ENCODE peak calls at places on chromosomes 6 and 20, in nine cellular contexts. G is tibial artery, E is testis, N is brain microvascular endothelial cell, F is psoas muscle, K is ovary, A is prostate gland, M is IMR-90, X is A673. T is an unnamed sample. For H3K27me3 and H3K36me3, the result is how much of the 10 kb centered on the place peaks cover.

GRCh38 chr20:23092861-23093543 is 6.9 kb upstream of the CD93 start:
- DNase-seq in M (no peak), X (no peak), F (no peak), E (no peak), N (no peak), G (no peak), A (no peak), K (no peak), T (no peak)

GRCh38 chr6:20028143-20028542 is 184.1 kb downstream of the MBOAT1 start:
- DNase-seq in N (no peak), E (no peak), X (no peak), G (no peak), K (no peak), A (no peak), M (no peak), F (no peak), T (peak)

GRCh38 chr6:48068326-48069191 is 42.4 kb downstream of the PTCHD4 start:
- DNase-seq in N (no peak), K (no peak), G (peak), F (peak), M (no peak), A (no peak), E (no peak), X (no peak), T (peak)

GRCh38 chr6:71335544-71335943 is 46.9 kb downstream of the OGFRL1 start:
- DNase-seq in X (no peak), N (no peak), K (no peak), G (no peak), F (no peak), A (no peak), E (no peak), M (no peak), T (peak)

GRCh38 chr20:16124911-16125776 is 448.1 kb downstream of the KIF16B start:
- DNase-seq in G (no peak), N (no peak), M (no peak), K (no peak), A (no peak), E (no peak), F (no peak), X (no peak), T (no peak)

GRCh38 chr20:17916365-17916996 is 52.1 kb downstream of the SNX5 start:
- DNase-seq in E (no peak), F (no peak), X (no peak), G (no peak), K (no peak), M (no peak), N (no peak), A (no peak), T (no peak)

GRCh38 chr6:129359811-129360787 is 349.9 kb downstream of the ARHGAP18 start:
- DNase-seq in N (no peak), G (no peak), A (no peak), M (no peak), E (no peak), K (no peak), X (no peak), F (no peak), T (no peak)

GRCh38 chr6:87965806-87966205 is 81.8 kb upstream of the SPACA1 start:
- DNase-seq in E (no peak), X (no peak), M (no peak), G (no peak), F (no peak), A (no peak), K (no peak), N (no peak), T (no peak)

GRCh38 chr6:106658469-106658868 is 29.1 kb downstream of the QRSL1 start:
- DNase-seq in K (no peak), E (no peak), M (peak), F (no peak), G (no peak), X (no peak), N (no peak), A (no peak), T (no peak)

GRCh38 chr20:9035129-9035528 is 33.8 kb upstream of the PLCB4 start:
- DNase-seq in X (peak), K (no peak), E (no peak), M (peak), N (peak), A (no peak), G (peak), F (no peak), T (no peak)

GRCh38 chr6:111211411-111212030 is 124.2 kb downstream of the SLC16A10 start:
- DNase-seq in G (no peak), K (no peak), N (no peak), M (no peak), X (no peak), E (no peak), A (peak), F (peak), T (no peak)

GRCh38 chr20:54293526-54293925 is 85.6 kb downstream of the PFDN4 start:
- DNase-seq in K (no peak), X (no peak), N (no peak), A (no peak), M (no peak), E (no peak), F (no peak), G (no peak), T (no peak)

GRCh38 chr6:8958894-8959511 is 523.7 kb upstream of the SLC35B3 start:
- DNase-seq in X (no peak), A (no peak), N (no peak), K (no peak), E (no peak), M (peak), F (no peak), G (no peak), T (no peak)

GRCh38 chr6:79672631-79673065 is 41.5 kb downstream of the SH3BGRL2 start:
- DNase-seq in G (no peak), N (peak), M (peak), X (peak), K (no peak), A (no peak), E (no peak), F (no peak), T (no peak)

GRCh38 chr6:29943053-29943966 is 978 bp downstream of the HLA-A start:
- DNase-seq in N (no peak), A (no peak), M (no peak), K (no peak), G (no peak), X (no peak), E (no peak), F (no peak), T (peak)

GRCh38 chr20:63382551-63383300 is 21.6 kb upstream of the CHRNA4 start:
- DNase-seq in G (no peak), E (no peak), F (no peak), M (no peak), K (no peak), X (no peak), N (no peak), A (no peak), T (no peak)

GRCh38 chr6:4939241-4939640 is 64.6 kb downstream of the RPP40 start:
- DNase-seq in M (no peak), G (no peak), K (no peak), X (no peak), N (no peak), F (no peak), A (no peak), E (no peak), T (no peak)

GRCh38 chr20:48752963-48753362 is 74.8 kb downstream of the PREX1 start:
- DNase-seq in M (no peak), G (no peak), X (no peak), A (no peak), E (no peak), F (no peak), K (no peak), N (no peak), T (no peak)

GRCh38 chr6:132261354-132261753 is 139.9 kb downstream of the MOXD1 start:
- DNase-seq in F (no peak), E (no peak), G (no peak), A (no peak), K (no peak), M (peak), X (no peak), N (no peak), T (no peak)

GRCh38 chr20:33169176-33169794 is 1.3 kb downstream of the BPIFA2 start:
- DNase-seq in M (no peak), K (no peak), A (no peak), X (no peak), G (no peak), N (peak), E (peak), F (no peak), T (peak)

GRCh38 chr20:33568378-33569289 is 78.7 kb downstream of the CBFA2T2 start:
- DNase-seq in X (peak), F (no peak), M (no peak), E (no peak), G (no peak), A (no peak), K (no peak), N (no peak), T (peak)

GRCh38 chr20:61628901-61629300 is 376.8 kb downstream of the CDH4 start:
- DNase-seq in F (no peak), A (no peak), X (no peak), G (no peak), E (peak), M (no peak), K (no peak), N (no peak), T (peak)

GRCh38 chr20:62171245-62171644 is 11.6 kb upstream of the MTG2 start:
- DNase-seq in E (no peak), K (no peak), F (peak), X (no peak), N (no peak), M (no peak), A (no peak), G (no peak), T (no peak)

GRCh38 chr6:168032383-168032760 is 34.9 kb downstream of the KIF25 start:
- DNase-seq in X (no peak), E (no peak), G (no peak), N (peak), M (peak), F (no peak), A (no peak), K (no peak), T (peak)

GRCh38 chr6:14758421-14759043 is 487.3 kb upstream of the JARID2 start:
- DNase-seq in E (no peak), N (no peak), M (peak), K (no peak), F (no peak), G (no peak), X (no peak), A (peak), T (peak)

GRCh38 chr6:44342489-44342888 is at the start of gene SPATS1:
- DNase-seq in M (no peak), G (no peak), A (peak), K (peak), N (no peak), E (peak), X (no peak), F (peak), T (peak)

GRCh38 chr6:32149577-32149845 is 2.2 kb downstream of the PRRT1 start:
- DNase-seq in X (no peak), E (no peak), N (no peak), A (no peak), F (no peak), K (no peak), G (no peak), M (no peak), T (no peak)

GRCh38 chr6:166705070-166705469 is 78.0 kb upstream of the RPS6KA2 start:
- DNase-seq in N (no peak), X (no peak), F (no peak), A (peak), G (no peak), E (no peak), K (no peak), M (no peak), T (no peak)

GRCh38 chr20:7889736-7890135 is 50.5 kb downstream of the HAO1 start:
- DNase-seq in M (no peak), N (no peak), F (no peak), X (no peak), K (no peak), E (no peak), A (no peak), G (no peak), T (no peak)

GRCh38 chr20:21767739-21768223 is 62.3 kb downstream of the PAX1 start:
- DNase-seq in G (no peak), K (no peak), F (no peak), E (peak), M (no peak), X (peak), N (no peak), A (no peak), T (peak)

GRCh38 chr6:27847706-27848105 is 64.5 kb downstream of the OR2B2 start:
- DNase-seq in M (peak), G (no peak), N (no peak), F (no peak), A (no peak), E (no peak), X (no peak), K (no peak), T (no peak)

GRCh38 chr6:169345198-169345597 is 91.6 kb upstream of the THBS2 start:
- DNase-seq in A (no peak), M (no peak), F (no peak), K (no peak), E (no peak), X (no peak), G (no peak), N (no peak), T (no peak)

GRCh38 chr6:35452186-35453090 is at the start of gene FANCE:
- DNase-seq in G (peak), A (peak), M (peak), N (peak), K (peak), X (peak), F (peak), E (peak), T (peak)

GRCh38 chr6:140230282-140230681 is 855.8 kb upstream of the CITED2 start:
- DNase-seq in F (no peak), N (no peak), K (no peak), M (no peak), X (no peak), G (no peak), A (peak), E (no peak), T (no peak)

GRCh38 chr6:98054453-98054852 is 771.4 kb upstream of the MMS22L start:
- DNase-seq in X (peak), M (peak), F (no peak), N (no peak), K (no peak), E (no peak), G (no peak), A (no peak), T (no peak)

GRCh38 chr6:29627762-29628418 is 5.1 kb downstream of the GABBR1 start:
- DNase-seq in E (peak), K (peak), N (peak), M (peak), A (peak), X (peak), G (peak), F (peak), T (peak)

GRCh38 chr6:111922454-111923297 is 49.4 kb upstream of the FYN start:
- DNase-seq in E (no peak), N (no peak), G (no peak), F (no peak), M (peak), K (no peak), A (no peak), X (peak), T (no peak)

GRCh38 chr20:13068336-13068735 is 59.6 kb downstream of the SPTLC3 start:
- DNase-seq in G (no peak), F (no peak), M (no peak), A (no peak), K (no peak), E (no peak), X (no peak), N (no peak), T (no peak)

GRCh38 chr6:45881705-45882435 is 133.8 kb downstream of the CLIC5 start:
- DNase-seq in K (no peak), E (no peak), F (no peak), X (no peak), G (no peak), M (no peak), A (no peak), N (no peak), T (no peak)

DNA sequence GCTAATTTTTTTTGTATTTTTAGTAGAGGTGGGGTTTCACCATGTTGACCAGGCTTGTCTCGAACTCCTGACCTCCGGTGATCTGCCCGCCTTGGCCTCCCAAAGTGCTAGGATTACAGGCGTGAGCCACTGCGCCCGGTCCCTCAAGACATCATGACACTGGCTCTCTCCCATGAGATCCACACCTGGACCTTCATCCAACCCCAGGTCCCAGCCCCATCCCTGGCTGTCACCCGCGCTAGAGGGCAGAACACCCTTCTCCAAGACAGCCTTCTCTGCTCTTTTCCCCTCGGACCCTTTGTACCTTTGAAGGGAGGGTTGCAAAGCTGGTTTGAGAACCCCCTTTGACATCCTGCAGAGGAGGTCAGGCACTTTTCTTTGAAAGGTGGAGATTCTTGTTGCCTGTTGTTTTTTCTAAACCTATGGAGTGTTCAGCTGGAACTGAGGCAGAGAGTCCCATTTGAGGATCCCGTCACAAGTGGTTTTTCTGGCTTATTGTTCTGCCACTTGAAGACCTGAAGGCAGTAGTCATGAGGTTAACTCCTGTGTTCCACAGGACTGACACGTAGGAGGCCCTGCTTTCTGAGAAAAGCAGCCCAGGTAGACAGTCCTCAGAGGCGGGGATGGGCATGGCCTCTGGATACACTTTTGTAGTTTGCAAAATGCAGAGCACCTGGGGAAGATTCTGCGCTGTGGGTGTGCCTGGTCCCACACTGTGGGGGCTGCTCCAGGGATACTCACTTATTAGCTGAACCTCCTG is 171.1 kb upstream of the SNX9 start:
- DNase-seq in E (no peak), F (no peak), X (no peak), G (peak), M (no peak), A (no peak), K (no peak), N (no peak), T (no peak)
- H3K4me3 ChIP-seq in E (no peak), F (no peak), X (no peak), G (no peak), M (no peak), A (no peak), K (no peak), N (no peak), T (no peak)

DNA sequence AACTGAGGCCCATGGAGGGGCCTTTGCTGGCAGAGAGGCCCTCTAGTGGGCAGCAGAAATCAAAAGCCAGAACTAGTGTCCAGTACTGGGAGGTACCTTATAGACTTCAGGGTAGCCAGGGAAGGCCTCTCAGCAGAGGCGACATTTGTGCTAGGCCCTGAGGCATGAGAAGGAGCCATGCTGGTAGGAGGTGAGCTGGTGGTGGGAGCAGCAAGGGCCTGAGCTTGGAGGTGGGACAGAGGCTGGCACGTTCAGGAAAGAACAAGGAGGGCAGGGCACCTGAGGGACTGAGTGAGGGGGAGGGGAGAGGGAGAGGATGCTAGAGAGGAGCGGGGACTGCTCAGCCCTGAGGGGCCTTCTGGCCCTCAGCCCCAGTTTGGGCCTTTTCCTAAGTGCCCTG is 36.6 kb downstream of the DLGAP4 start:
- DNase-seq in A (no peak), M (no peak), F (no peak), N (no peak), X (no peak), G (no peak), E (no peak), K (no peak), T (no peak)
- H3K27me3 ChIP-seq in A (under half), M (under half), F (under half), N (under half), X (under half), G (under half), E (under half), K (under half), T (under half)

GRCh38 chr6:119249319-119249718 is 100.2 kb downstream of the MAN1A1 start:
- DNase-seq in K (no peak), N (no peak), G (no peak), A (no peak), X (no peak), E (no peak), M (no peak), F (no peak), T (no peak)
- H3K36me3 ChIP-seq in K (under half), N (under half), G (under half), A (under half), X (under half), E (under half), M (under half), F (under half), T (under half)

GRCh38 chr6:11380969-11381744 is 148.7 kb upstream of the NEDD9 start:
- DNase-seq in G (no peak), N (no peak), M (no peak), A (no peak), F (no peak), K (no peak), X (peak), E (no peak), T (no peak)
- H3K4me3 ChIP-seq in G (no peak), N (no peak), M (no peak), A (no peak), F (no peak), K (no peak), X (no peak), E (no peak), T (no peak)

GRCh38 chr20:59579404-59580207 is 24.7 kb upstream of the PHACTR3 start:
- DNase-seq in E (no peak), K (no peak), N (no peak), X (no peak), G (peak), M (no peak), A (no peak), F (no peak), T (no peak)
- H3K27me3 ChIP-seq in E (under half), K (under half), N (under half), X (under half), G (half or more), M (under half), A (under half), F (under half), T (under half)

DNA sequence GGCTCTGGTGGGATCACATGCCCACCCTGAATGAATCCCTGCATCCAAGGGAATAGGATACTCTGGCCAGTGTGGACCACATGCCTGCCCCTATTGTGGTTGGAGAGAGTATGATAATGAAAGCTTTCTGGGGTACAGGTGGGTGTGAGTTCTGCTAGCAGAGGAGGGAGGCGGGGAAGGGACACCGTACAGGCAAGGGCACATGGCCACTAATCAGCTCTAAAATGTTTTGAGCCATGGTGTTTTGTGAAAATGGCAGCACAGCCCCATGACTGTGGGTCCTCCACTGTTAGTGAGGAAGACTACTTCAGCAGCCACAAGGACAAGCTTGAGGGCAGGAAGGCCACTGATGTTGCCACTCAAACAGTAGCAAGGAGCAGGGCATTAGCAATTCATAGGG is 11.9 kb upstream of the DHX35 start:
- DNase-seq in A (no peak), F (no peak), G (no peak), X (no peak), K (no peak), E (no peak), M (no peak), N (no peak), T (no peak)
- H3K36me3 ChIP-seq in A (under half), F (under half), G (under half), X (half or more), K (under half), E (under half), M (under half), N (under half), T (under half)